ENCODE peak calls at places on chromosomes 7 and 10, in eight cellular contexts. P is sigmoid colon; N is tibial artery; E is fibroblast of lung; T is DND-41; V is aorta; R is ascending aorta; G is CD8-positive, alpha-beta T cell. M is an unnamed sample. For H3K4me1 and H3K27me3, the result is how much of the 10 kb centered on the place peaks cover.

GRCh38 chr10:101029520-101030309 is 1.2 kb downstream of the PDZD7 start:
- DNase-seq in E (no peak), G (no peak), N (no peak), T (no peak), V (no peak), P (no peak), R (no peak), M (no peak)

GRCh38 chr10:3122486-3123205 is 49.9 kb downstream of the PITRM1 start:
- DNase-seq in R (no peak), E (no peak), N (no peak), P (no peak), T (no peak), V (peak), G (no peak), M (no peak)

GRCh38 chr7:36303202-36304098 is 86.2 kb upstream of the ANLN start:
- DNase-seq in N (peak), R (peak), E (peak), V (peak), T (no peak), P (peak), G (no peak), M (no peak)

GRCh38 chr10:119541046-119541445 is 1.5 kb downstream of the RGS10 start:
- DNase-seq in P (peak), T (no peak), G (no peak), V (no peak), N (no peak), R (no peak), E (peak), M (no peak)

GRCh38 chr10:118031351-118032075 is 15.2 kb downstream of the RAB11FIP2 start:
- DNase-seq in T (no peak), V (no peak), N (no peak), G (no peak), P (no peak), R (no peak), E (no peak), M (no peak)

GRCh38 chr7:106170651-106171050 is 58.5 kb upstream of the SYPL1 start:
- DNase-seq in G (no peak), T (no peak), P (no peak), R (no peak), N (no peak), E (no peak), V (no peak), M (no peak)

GRCh38 chr10:43294241-43294658 is 27.4 kb upstream of the RASGEF1A start:
- DNase-seq in E (no peak), T (no peak), N (no peak), R (no peak), V (no peak), G (peak), P (no peak), M (peak)

GRCh38 chr10:103333934-103334520 is 16.9 kb downstream of the PCGF6 start:
- DNase-seq in V (no peak), N (no peak), T (no peak), P (no peak), E (peak), G (no peak), R (no peak), M (no peak)

GRCh38 chr7:33716581-33717477 is 188.5 kb upstream of the BMPER start:
- DNase-seq in T (no peak), N (no peak), V (no peak), P (no peak), E (peak), G (no peak), R (no peak), M (peak)

GRCh38 chr7:51129527-51130472 is 186.8 kb downstream of the COBL start:
- DNase-seq in G (no peak), R (no peak), N (no peak), E (no peak), V (no peak), P (no peak), T (no peak), M (no peak)

DNA sequence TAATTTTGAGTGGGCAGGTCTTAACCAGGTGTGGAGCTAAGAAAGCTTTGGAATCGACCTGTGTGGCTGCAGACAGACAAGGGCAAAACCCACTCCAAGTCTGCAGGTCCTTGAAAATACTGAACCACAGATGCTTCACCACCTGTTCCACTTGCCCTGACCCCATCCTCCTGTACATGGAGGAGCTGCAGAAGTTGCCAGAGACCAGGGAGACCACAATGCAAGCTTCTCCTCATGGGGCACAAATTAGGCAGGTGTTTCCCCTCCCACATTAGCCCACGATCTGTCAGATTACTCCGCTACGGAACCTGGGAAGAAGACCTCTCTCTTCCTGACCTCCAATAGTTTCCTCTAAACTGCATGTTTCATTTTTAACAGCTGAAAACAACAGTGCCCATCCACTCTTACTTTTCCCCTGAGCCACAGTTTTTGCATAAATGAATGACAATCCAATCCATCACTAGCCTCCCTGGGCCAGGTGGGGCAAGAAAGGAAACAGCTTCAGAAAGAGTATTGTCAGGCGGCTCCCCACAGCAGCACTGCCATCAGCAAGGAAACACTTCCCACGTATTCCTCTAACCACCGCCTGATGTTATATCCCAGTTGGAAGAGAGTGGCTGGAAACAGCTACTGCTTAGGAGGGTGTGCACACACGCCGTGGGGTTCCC is 141.6 kb downstream of the PRKAG2 start:
- DNase-seq in E (no peak), V (no peak), P (no peak), R (no peak), G (no peak), N (no peak), T (no peak), M (no peak)
- H3K4me1 ChIP-seq in E (under half), V (under half), P (under half), R (under half), G (under half), N (under half), T (under half), M (under half)

DNA sequence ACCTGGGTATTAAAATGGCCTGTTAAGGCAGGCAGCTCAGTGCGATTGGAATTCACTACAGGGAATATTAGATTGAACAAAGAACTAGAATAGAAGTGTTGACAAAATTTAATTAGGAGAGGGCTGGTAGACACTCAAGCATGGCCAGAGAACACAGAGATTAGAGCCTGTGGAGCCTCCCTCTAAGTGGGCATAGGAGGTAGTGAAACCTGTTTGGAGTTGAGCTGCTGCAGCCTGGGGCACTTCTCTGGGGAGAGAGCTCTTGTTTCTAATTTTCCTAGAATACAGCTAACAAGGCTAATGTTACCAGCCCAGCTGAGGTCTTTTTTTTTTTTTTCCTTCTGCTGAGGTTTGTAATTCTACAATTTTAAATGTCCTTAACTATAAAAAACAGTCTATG is 46.4 kb downstream of the TMEM168 start:
- DNase-seq in E (no peak), G (no peak), N (no peak), V (no peak), R (no peak), P (no peak), T (no peak), M (no peak)
- H3K27me3 ChIP-seq in E (under half), G (under half), N (under half), V (under half), R (under half), P (under half), T (under half), M (under half)

GRCh38 chr10:71256661-71257030 is 44.3 kb downstream of the UNC5B start:
- DNase-seq in E (no peak), R (no peak), G (no peak), N (no peak), P (no peak), T (no peak), V (no peak), M (no peak)
- H3K27ac ChIP-seq in E (no peak), R (no peak), G (no peak), N (no peak), P (no peak), T (no peak), V (no peak), M (no peak)

DNA sequence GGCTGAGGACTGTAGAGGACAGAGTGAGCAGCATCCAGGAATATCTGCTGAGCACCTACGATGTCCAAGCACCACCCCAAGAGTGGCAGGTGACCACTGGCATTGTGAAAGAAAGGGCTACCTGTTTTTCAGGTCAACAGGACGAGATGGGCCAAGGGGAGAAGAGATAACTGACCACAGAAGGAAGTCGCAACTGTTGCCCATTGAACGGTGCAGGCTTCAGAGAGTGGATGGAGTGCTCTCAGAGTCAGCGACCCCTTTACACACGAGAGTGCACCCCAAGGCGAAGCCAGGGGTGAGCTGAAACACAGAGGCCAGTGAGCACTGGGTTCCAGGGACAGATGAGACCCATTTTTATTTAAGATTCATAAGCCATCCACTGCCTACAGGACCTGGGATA is 42.3 kb downstream of the HIPK2 start:
- DNase-seq in G (no peak), R (no peak), N (no peak), V (no peak), P (no peak), T (no peak), E (no peak), M (no peak)
- H3K4me1 ChIP-seq in G (under half), R (under half), N (under half), V (under half), P (half or more), T (under half), E (under half), M (under half)

DNA sequence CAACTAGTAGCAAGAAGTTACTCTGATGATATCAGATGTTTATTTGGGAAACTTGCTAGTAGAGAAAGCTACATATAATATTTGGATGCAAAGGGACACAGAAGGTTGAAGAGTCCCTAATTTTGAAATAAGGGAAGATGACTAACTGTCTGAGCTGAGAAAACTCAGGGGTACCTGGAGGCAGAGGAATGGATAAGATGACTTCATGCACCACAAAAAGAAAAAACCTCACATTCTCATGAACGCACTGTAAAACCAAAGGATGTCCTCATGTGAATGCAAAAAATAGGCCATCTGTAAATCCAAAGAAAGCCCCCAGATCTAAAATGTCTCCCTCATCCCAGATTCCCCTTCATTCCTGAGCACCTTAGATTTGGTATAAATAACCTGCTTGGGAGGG is 29.3 kb downstream of the PRSS2 start:
- DNase-seq in G (no peak), E (no peak), T (peak), N (no peak), P (no peak), V (no peak), R (no peak), M (no peak)
- H3K27me3 ChIP-seq in G (under half), E (under half), T (under half), N (under half), P (under half), V (under half), R (under half), M (under half)

GRCh38 chr7:43700646-43701501 is 28.4 kb downstream of the COA1 start:
- DNase-seq in E (no peak), N (no peak), T (no peak), G (no peak), R (no peak), P (no peak), V (no peak), M (no peak)

GRCh38 chr7:43700059-43700501 is 29.2 kb downstream of the COA1 start:
- DNase-seq in N (no peak), R (no peak), P (no peak), V (no peak), T (no peak), E (peak), G (no peak), M (peak)

GRCh38 chr7:43698461-43699255 is 30.7 kb downstream of the COA1 start:
- DNase-seq in G (no peak), T (no peak), E (peak), P (no peak), N (no peak), V (no peak), R (no peak), M (no peak)

GRCh38 chr7:43694399-43694748 is 34.9 kb downstream of the COA1 start:
- DNase-seq in T (no peak), E (peak), V (no peak), G (no peak), N (no peak), R (no peak), P (no peak), M (no peak)

GRCh38 chr7:43697690-43698089 is 31.6 kb downstream of the COA1 start:
- DNase-seq in V (no peak), T (no peak), E (peak), R (no peak), N (no peak), G (no peak), P (no peak), M (no peak)
- H3K27ac ChIP-seq in V (no peak), T (no peak), E (no peak), R (no peak), N (no peak), G (no peak), P (no peak), M (no peak)

GRCh38 chr10:44961931-44962750 is 2.5 kb downstream of the RASSF4 start:
- DNase-seq in R (no peak), E (no peak), T (no peak), V (no peak), G (no peak), N (peak), P (no peak), M (no peak)

GRCh38 chr10:44962870-44963738 is 3.5 kb downstream of the RASSF4 start:
- DNase-seq in N (peak), V (peak), R (no peak), P (peak), E (no peak), G (no peak), T (peak), M (no peak)

GRCh38 chr10:44965651-44966097 is 6.1 kb downstream of the RASSF4 start:
- DNase-seq in E (no peak), P (no peak), V (no peak), N (peak), G (no peak), R (no peak), T (no peak), M (no peak)

GRCh38 chr10:44965104-44965503 is 5.5 kb downstream of the RASSF4 start:
- DNase-seq in V (no peak), E (no peak), R (no peak), G (no peak), N (no peak), T (no peak), P (no peak), M (no peak)

GRCh38 chr10:44963772-44964633 is 4.4 kb downstream of the RASSF4 start:
- DNase-seq in P (peak), N (peak), R (peak), T (no peak), G (no peak), V (peak), E (peak), M (no peak)
- H3K4me1 ChIP-seq in P (half or more), N (under half), R (under half), T (under half), G (under half), V (under half), E (under half), M (under half)

M was measured in CD4-positive, CD25-positive, alpha-beta regulatory T cell.